ENCODE peak calls at places on chromosomes 16 and 17, in six cellular contexts. B is mammary epithelial cell, Y is H9, U is hepatocyte, O is fibroblast of lung, D is K562. E is an unnamed sample.
A peak's percentile ranks its signal among the peaks of the same experiment; 100 is the strongest.

GRCh38 chr17:43702636-43703035 is 40.9 kb upstream of the MEOX1 start:
- DNase-seq in B (no peak), Y (peak; percentile 87), U (no peak), O (peak; percentile 19), D (peak; percentile 59), E (peak; percentile 44)

GRCh38 chr16:2429771-2430663 is 770 bp downstream of the CCNF start:
- DNase-seq in B (peak; percentile 21), Y (no peak), U (peak; percentile 61), O (peak; percentile 9), D (peak; percentile 61), E (peak; percentile 30)

GRCh38 chr16:68297908-68298307 is 12.8 kb downstream of the SLC7A6OS start:
- DNase-seq in B (no peak), Y (no peak), U (peak; percentile 23), O (no peak), D (no peak), E (no peak)

GRCh38 chr16:82753821-82754220 is 127.1 kb downstream of the CDH13 start:
- DNase-seq in B (no peak), Y (no peak), U (no peak), O (peak; percentile 78), D (no peak), E (no peak)

GRCh38 chr17:40307691-40308289 is 1.2 kb upstream of the RARA start:
- DNase-seq in B (no peak), Y (no peak), U (no peak), O (no peak), D (peak; percentile 73), E (no peak)

GRCh38 chr17:65039349-65039988 is 17.1 kb downstream of the GNA13 start:
- DNase-seq in B (peak; percentile 86), Y (no peak), U (no peak), O (no peak), D (no peak), E (no peak)

GRCh38 chr17:28978565-28978964 is 27.2 kb upstream of the PHF12 start:
- DNase-seq in B (no peak), Y (no peak), U (no peak), O (no peak), D (no peak), E (no peak)

GRCh38 chr16:89904606-89905510 is 13.8 kb upstream of the MC1R start:
- DNase-seq in B (no peak), Y (no peak), U (no peak), O (no peak), D (no peak), E (no peak)

GRCh38 chr17:6427284-6427781 is 7.6 kb downstream of the AIPL1 start:
- DNase-seq in B (peak; percentile 35), Y (no peak), U (no peak), O (peak; percentile 62), D (no peak), E (peak; percentile 77)

GRCh38 chr17:67374329-67375053 is 2.6 kb upstream of the PITPNC1 start:
- DNase-seq in B (peak; percentile 70), Y (peak; percentile 93), U (peak; percentile 92), O (peak; percentile 84), D (peak; percentile 90), E (peak; percentile 90)

GRCh38 chr16:66895999-66896398 is 15.7 kb downstream of the PDP2 start:
- DNase-seq in B (peak; percentile 35), Y (no peak), U (no peak), O (no peak), D (no peak), E (no peak)

GRCh38 chr17:4881761-4882555 is 17.4 kb upstream of the C17orf107 start:
- DNase-seq in B (peak; percentile 63), Y (peak; percentile 88), U (peak; percentile 88), O (peak; percentile 14), D (peak; percentile 69), E (peak; percentile 26)

GRCh38 chr17:19331134-19331533 is 31.4 kb downstream of the B9D1 start:
- DNase-seq in B (no peak), Y (no peak), U (no peak), O (peak; percentile 93), D (no peak), E (no peak)

GRCh38 chr17:8072727-8073461 is 14.6 kb downstream of the ALOX12B start:
- DNase-seq in B (no peak), Y (peak; percentile 61), U (peak; percentile 44), O (no peak), D (no peak), E (no peak)

GRCh38 chr16:27221576-27222498 is 18.5 kb downstream of the KDM8 start:
- DNase-seq in B (no peak), Y (no peak), U (no peak), O (peak; percentile 42), D (no peak), E (no peak)

GRCh38 chr17:61144876-61145564 is 254.6 kb upstream of the TBX2 start:
- DNase-seq in B (no peak), Y (no peak), U (peak; percentile 20), O (no peak), D (peak; percentile 12), E (no peak)
- H3K79me2 ChIP-seq in B (no peaks in the 10 kb centered on the region), Y (no peaks in the 10 kb centered on the region), U (no peaks in the 10 kb centered on the region), O (no peaks in the 10 kb centered on the region), D (no peaks in the 10 kb centered on the region), E (no peaks in the 10 kb centered on the region)

GRCh38 chr17:50347894-50348291 is 2.0 kb downstream of the XYLT2 start:
- DNase-seq in B (no peak), Y (no peak), U (no peak), O (no peak), D (no peak), E (no peak)
- H3K4me2 ChIP-seq in B (peak overlapping the region; percentile 97), Y (peak overlapping the region; percentile 66), U (peak overlapping the region; percentile 100), O (peak overlapping the region; percentile 93), D (no peak overlapping the region), E (peak overlapping the region; percentile 99)

DNA sequence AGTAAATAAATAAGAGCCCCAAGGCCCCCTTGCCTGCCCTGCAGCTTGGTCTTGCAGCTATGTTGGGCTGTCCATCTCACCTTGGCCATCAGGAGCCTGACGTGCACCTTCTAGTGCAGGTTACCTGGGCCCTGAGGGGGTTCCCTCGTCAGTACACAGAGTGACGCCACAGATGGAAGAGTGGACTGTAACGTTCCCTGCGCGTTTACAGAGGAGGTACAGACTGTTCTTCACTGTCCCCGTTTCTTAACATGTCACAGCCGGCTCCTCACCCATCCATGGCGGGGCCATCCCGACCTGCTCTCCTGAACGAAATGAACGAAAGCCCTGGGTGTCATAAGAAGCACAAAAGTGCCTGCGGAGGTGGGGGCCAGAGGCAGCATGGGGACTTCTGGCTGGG is 15.9 kb upstream of the FASN start:
- DNase-seq in B (no peak), Y (peak; percentile 25), U (peak; percentile 3), O (no peak), D (no peak), E (no peak)
- H3K27ac ChIP-seq in B (no peak overlapping the region), Y (no peak overlapping the region), U (no peak overlapping the region), O (no peak overlapping the region), D (no peak overlapping the region), E (no peak overlapping the region)

GRCh38 chr16:74570412-74571301 is 36.3 kb downstream of the GLG1 start:
- DNase-seq in B (no peak), Y (no peak), U (peak; percentile 32), O (peak; percentile 14), D (no peak), E (no peak)

GRCh38 chr16:74575175-74575804 is 31.6 kb downstream of the GLG1 start:
- DNase-seq in B (no peak), Y (no peak), U (no peak), O (no peak), D (no peak), E (no peak)

GRCh38 chr16:74575805-74576643 is 30.9 kb downstream of the GLG1 start:
- DNase-seq in B (no peak), Y (no peak), U (no peak), O (no peak), D (no peak), E (no peak)

GRCh38 chr16:74573622-74574021 is 33.3 kb downstream of the GLG1 start:
- DNase-seq in B (no peak), Y (no peak), U (no peak), O (no peak), D (no peak), E (no peak)

GRCh38 chr16:74574146-74574545 is 32.8 kb downstream of the GLG1 start:
- DNase-seq in B (no peak), Y (no peak), U (no peak), O (no peak), D (no peak), E (no peak)
- H3K79me2 ChIP-seq in B (peaks cover 94% of the 10 kb centered on the region), Y (peaks cover 25% of the 10 kb centered on the region), U (peaks cover 99% of the 10 kb centered on the region), O (peaks cover 47% of the 10 kb centered on the region), D (peaks cover 69% of the 10 kb centered on the region), E (peaks cover 42% of the 10 kb centered on the region)

GRCh38 chr16:58733248-58733670 is 857 bp downstream of the GOT2 start:
- DNase-seq in B (no peak), Y (no peak), U (no peak), O (peak; percentile 17), D (peak; percentile 23), E (no peak)

GRCh38 chr16:58733671-58734458 is at the start of gene GOT2:
- DNase-seq in B (peak; percentile 90), Y (peak; percentile 92), U (peak; percentile 91), O (peak; percentile 88), D (peak; percentile 92), E (peak; percentile 85)

GRCh38 chr16:58730724-58731370 is 3.3 kb downstream of the GOT2 start:
- DNase-seq in B (no peak), Y (no peak), U (no peak), O (no peak), D (no peak), E (no peak)

GRCh38 chr16:58732545-58733247 is 1.4 kb downstream of the GOT2 start:
- DNase-seq in B (peak; percentile 74), Y (no peak), U (no peak), O (peak; percentile 52), D (peak; percentile 22), E (no peak)

GRCh38 chr16:58734459-58734787 is 307 bp upstream of the GOT2 start:
- DNase-seq in B (no peak), Y (no peak), U (no peak), O (no peak), D (no peak), E (no peak)
- H3K4me2 ChIP-seq in B (peak overlapping the region; percentile 73), Y (peak overlapping the region; percentile 47), U (peak overlapping the region; percentile 96), O (peak overlapping the region; percentile 82), D (peak overlapping the region; percentile 84), E (peak overlapping the region; percentile 92)

DNA sequence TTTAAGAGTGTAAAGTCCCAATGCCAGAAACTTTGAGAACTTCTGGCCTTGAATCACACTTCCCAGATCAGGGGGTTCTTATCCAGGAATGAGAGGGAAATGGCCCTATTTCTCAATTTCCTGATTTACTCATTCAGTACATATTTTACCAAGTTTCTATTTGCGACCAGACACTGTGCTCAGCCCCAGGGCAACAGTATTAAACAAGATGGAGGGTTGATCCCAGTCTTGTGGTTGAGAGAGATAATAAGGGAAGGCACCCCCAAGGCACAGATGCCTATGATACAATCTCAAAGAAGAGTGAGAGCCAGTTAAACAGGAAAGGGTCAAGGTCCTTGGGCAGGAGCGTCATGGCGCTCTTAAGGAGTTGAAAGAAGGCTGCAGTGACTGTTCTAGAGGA is 444.2 kb downstream of the HS3ST3B1 start:
- DNase-seq in B (peak; percentile 84), Y (no peak), U (no peak), O (no peak), D (no peak), E (no peak)
- H3K27ac ChIP-seq in B (no peak overlapping the region), Y (no peak overlapping the region), U (no peak overlapping the region), O (no peak overlapping the region), D (no peak overlapping the region), E (no peak overlapping the region)

DNA sequence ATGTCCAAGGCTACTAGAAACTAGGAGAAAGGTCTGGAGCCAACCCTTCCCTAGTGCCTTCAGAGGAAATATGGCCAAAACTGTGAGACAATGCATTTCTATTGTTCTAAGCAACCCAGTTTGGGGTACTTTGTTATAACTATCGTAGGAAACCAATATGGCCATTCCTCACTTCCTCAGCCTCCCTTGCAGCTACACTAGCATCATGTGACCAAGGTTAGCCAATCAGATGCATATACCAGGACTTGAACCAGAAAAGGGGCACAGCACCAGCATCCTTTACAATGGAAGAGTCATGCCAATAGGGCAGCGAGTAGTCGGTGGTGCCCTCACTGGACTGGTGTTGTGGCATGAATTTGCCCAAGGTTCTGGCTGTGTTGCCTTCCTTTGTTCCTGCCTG is 464.0 kb downstream of the TMEM114 start:
- DNase-seq in B (no peak), Y (no peak), U (no peak), O (no peak), D (no peak), E (no peak)
- H3K79me2 ChIP-seq in B (no peaks in the 10 kb centered on the region), Y (no peaks in the 10 kb centered on the region), U (no peaks in the 10 kb centered on the region), O (no peaks in the 10 kb centered on the region), D (no peaks in the 10 kb centered on the region), E (no peaks in the 10 kb centered on the region)

E was measured in DND-41.